ENCODE peak calls at places on chromosomes 3 and 15, in ten cellular contexts. Y is left kidney; F is naive thymus-derived CD8-positive, alpha-beta T cell; A is lower lobe of right lung; X is NCI-H460; H is SK-N-DZ; U is SHP77 treated with DMSO at 0.1 percent for 48 hours; L is aorta; M is endodermal cell; B is ovary. D is an unnamed sample.

GRCh38 chr3:178950676-178951075 is 120.9 kb downstream of the ZMAT3 start:
- DNase-seq in X (no peak), Y (no peak), A (no peak), L (no peak), F (no peak), U (no peak), H (no peak), M (no peak), B (no peak), D (no peak)

GRCh38 chr3:155602307-155602706 is 142.6 kb downstream of the PLCH1 start:
- DNase-seq in Y (no peak), M (no peak), L (no peak), U (no peak), X (no peak), H (no peak), F (no peak), B (no peak), A (no peak), D (no peak)

GRCh38 chr15:69658401-69658945 is 205.9 kb downstream of the RPLP1 start:
- DNase-seq in L (no peak), A (no peak), U (no peak), X (no peak), B (no peak), M (no peak), H (no peak), Y (no peak), F (no peak), D (no peak)

GRCh38 chr15:36109943-36110658 is 469.3 kb upstream of the CDIN1 start:
- DNase-seq in M (no peak), U (no peak), L (no peak), X (no peak), A (no peak), B (no peak), F (no peak), H (no peak), Y (peak), D (no peak)

GRCh38 chr3:17302774-17303173 is 418.0 kb downstream of the PLCL2 start:
- DNase-seq in A (no peak), Y (no peak), X (no peak), B (no peak), U (no peak), F (no peak), L (no peak), H (no peak), M (no peak), D (no peak)

GRCh38 chr3:6189384-6189783 is 671.5 kb upstream of the GRM7 start:
- DNase-seq in M (no peak), Y (no peak), A (no peak), B (no peak), F (no peak), U (no peak), L (no peak), X (no peak), H (no peak), D (no peak)

GRCh38 chr3:83248454-83248853 is 1487.0 kb upstream of the GBE1 start:
- DNase-seq in U (no peak), A (no peak), X (no peak), B (no peak), L (no peak), Y (no peak), M (no peak), F (no peak), H (no peak), D (no peak)

GRCh38 chr3:48408823-48409281 is 21.0 kb downstream of the PLXNB1 start:
- DNase-seq in M (peak), A (peak), L (peak), X (no peak), F (peak), U (no peak), Y (no peak), B (no peak), H (no peak), D (no peak)

GRCh38 chr3:172039352-172040077 is at the start of gene FNDC3B:
- DNase-seq in F (peak), Y (peak), A (peak), X (peak), L (peak), B (peak), M (peak), H (peak), U (peak), D (peak)

GRCh38 chr15:89754361-89755154 is 3.5 kb upstream of the MESP1 start:
- DNase-seq in U (no peak), X (no peak), Y (no peak), B (no peak), A (no peak), L (no peak), M (no peak), F (no peak), H (no peak), D (no peak)

GRCh38 chr3:136632625-136633081 is 119.5 kb downstream of the STAG1 start:
- DNase-seq in H (no peak), U (peak), M (no peak), X (no peak), F (no peak), L (no peak), A (no peak), B (no peak), Y (no peak), D (peak)

GRCh38 chr3:41598329-41598728 is 363.6 kb downstream of the ULK4 start:
- DNase-seq in Y (peak), H (no peak), L (no peak), B (no peak), X (no peak), M (no peak), F (no peak), U (no peak), A (no peak), D (no peak)

GRCh38 chr3:50089603-50089945 is 855 bp downstream of the RBM5 start:
- DNase-seq in M (no peak), H (no peak), B (no peak), A (no peak), L (no peak), X (no peak), U (no peak), F (no peak), Y (peak), D (no peak)

GRCh38 chr3:65170357-65171090 is 482.7 kb upstream of the ADAMTS9 start:
- DNase-seq in H (peak), Y (peak), A (peak), B (peak), M (no peak), L (peak), U (no peak), F (no peak), X (peak), D (peak)

GRCh38 chr3:30488070-30488756 is 118.2 kb upstream of the TGFBR2 start:
- DNase-seq in Y (no peak), L (no peak), F (no peak), X (no peak), M (no peak), H (peak), A (no peak), B (no peak), U (no peak), D (no peak)

GRCh38 chr3:22685598-22685997 is 517.5 kb upstream of the UBE2E2 start:
- DNase-seq in X (peak), L (no peak), B (no peak), M (peak), F (no peak), H (no peak), A (no peak), U (no peak), Y (no peak), D (no peak)

GRCh38 chr3:71245971-71246860 is 337.3 kb downstream of the FOXP1 start:
- DNase-seq in F (no peak), X (no peak), B (peak), H (peak), Y (peak), U (no peak), A (no peak), M (peak), L (no peak), D (no peak)

GRCh38 chr15:66966256-66966655 is 99.1 kb upstream of the SMAD3 start:
- DNase-seq in Y (no peak), X (no peak), A (no peak), L (no peak), H (no peak), B (no peak), F (no peak), M (no peak), U (no peak), D (no peak)

GRCh38 chr3:45180051-45180450 is 33.9 kb upstream of the CDCP1 start:
- DNase-seq in L (no peak), X (no peak), Y (no peak), U (no peak), H (no peak), M (no peak), B (no peak), A (no peak), F (no peak), D (no peak)

GRCh38 chr3:23175361-23176073 is 27.6 kb upstream of the UBE2E2 start:
- DNase-seq in B (no peak), U (no peak), H (no peak), L (no peak), Y (no peak), X (no peak), F (no peak), M (no peak), A (no peak), D (no peak)

GRCh38 chr3:31172336-31172735 is 277.9 kb upstream of the GADL1 start:
- DNase-seq in F (no peak), Y (no peak), U (no peak), M (no peak), B (no peak), X (no peak), L (no peak), A (no peak), H (no peak), D (no peak)

GRCh38 chr3:197023241-197023997 is 6.2 kb downstream of the MELTF start:
- DNase-seq in B (peak), L (no peak), U (no peak), F (no peak), A (no peak), Y (peak), M (peak), X (no peak), H (no peak), D (no peak)

GRCh38 chr15:42018306-42019224 is 2.3 kb downstream of the PLA2G4E start:
- DNase-seq in M (no peak), Y (no peak), F (no peak), B (no peak), U (no peak), A (no peak), L (no peak), H (peak), X (no peak), D (no peak)